ENCODE peak calls at places on chromosomes 11 and 22, in nine cellular contexts. One of them, this sample, is unnamed.
A peak's percentile ranks its signal among the peaks of the same experiment; 100 is the strongest.

GRCh38 chr22:49827307-49827852 is 293 bp downstream of the BRD1 start:
- DNase-seq in NAMALWA: no peak
- DNase-seq in adrenal gland: no peak
- DNase-seq in HS-27A: no peak
- DNase-seq in NCI-H1417: no peak
- DNase-seq in ACHN: peak; percentile 12
- DNase-seq in GF-D8: no peak
- DNase-seq in amygdala: no peak
- DNase-seq in H9: no peak
- DNase-seq in this sample: no peak

GRCh38 chr11:96967616-96968015 is 577.8 kb downstream of the JRKL start:
- DNase-seq in NAMALWA: no peak
- DNase-seq in adrenal gland: no peak
- DNase-seq in HS-27A: no peak
- DNase-seq in NCI-H1417: no peak
- DNase-seq in ACHN: no peak
- DNase-seq in GF-D8: no peak
- DNase-seq in amygdala: no peak
- DNase-seq in H9: no peak
- DNase-seq in this sample: no peak

GRCh38 chr11:2709429-2709828 is 9.6 kb upstream of the KCNQ1OT1 start:
- DNase-seq in NAMALWA: no peak
- DNase-seq in adrenal gland: no peak
- DNase-seq in HS-27A: no peak
- DNase-seq in NCI-H1417: no peak
- DNase-seq in ACHN: no peak
- DNase-seq in GF-D8: no peak
- DNase-seq in amygdala: no peak
- DNase-seq in H9: no peak
- DNase-seq in this sample: no peak

GRCh38 chr11:116793476-116794096 is 1.9 kb upstream of the APOA5 start:
- DNase-seq in NAMALWA: peak; percentile 50
- DNase-seq in adrenal gland: no peak
- DNase-seq in HS-27A: no peak
- DNase-seq in NCI-H1417: no peak
- DNase-seq in ACHN: peak; percentile 16
- DNase-seq in GF-D8: no peak
- DNase-seq in amygdala: no peak
- DNase-seq in H9: no peak
- DNase-seq in this sample: peak; percentile 44

GRCh38 chr11:18209058-18209457 is 27.5 kb downstream of the SAA4 start:
- DNase-seq in NAMALWA: no peak
- DNase-seq in adrenal gland: no peak
- DNase-seq in HS-27A: no peak
- DNase-seq in NCI-H1417: no peak
- DNase-seq in ACHN: no peak
- DNase-seq in GF-D8: no peak
- DNase-seq in amygdala: no peak
- DNase-seq in H9: no peak
- DNase-seq in this sample: no peak

GRCh38 chr11:58576792-58577440 is 1.3 kb upstream of the LPXN start:
- DNase-seq in NAMALWA: peak; percentile 30
- DNase-seq in adrenal gland: no peak
- DNase-seq in HS-27A: peak; percentile 42
- DNase-seq in NCI-H1417: peak; percentile 47
- DNase-seq in ACHN: peak; percentile 55
- DNase-seq in GF-D8: peak; percentile 10
- DNase-seq in amygdala: no peak
- DNase-seq in H9: no peak
- DNase-seq in this sample: peak; percentile 48

GRCh38 chr22:44603774-44604173 is 98.2 kb upstream of the PRR5 start:
- DNase-seq in NAMALWA: no peak
- DNase-seq in adrenal gland: no peak
- DNase-seq in HS-27A: no peak
- DNase-seq in NCI-H1417: no peak
- DNase-seq in ACHN: no peak
- DNase-seq in GF-D8: no peak
- DNase-seq in amygdala: no peak
- DNase-seq in H9: no peak
- DNase-seq in this sample: peak; percentile 6

GRCh38 chr11:70063555-70063954 is 14.6 kb upstream of the ANO1 start:
- DNase-seq in NAMALWA: no peak
- DNase-seq in adrenal gland: no peak
- DNase-seq in HS-27A: no peak
- DNase-seq in NCI-H1417: no peak
- DNase-seq in ACHN: no peak
- DNase-seq in GF-D8: no peak
- DNase-seq in amygdala: no peak
- DNase-seq in H9: no peak
- DNase-seq in this sample: no peak

GRCh38 chr11:83528225-83528624 is 242.1 kb upstream of the CCDC90B start:
- DNase-seq in NAMALWA: no peak
- DNase-seq in adrenal gland: no peak
- DNase-seq in HS-27A: no peak
- DNase-seq in NCI-H1417: no peak
- DNase-seq in ACHN: no peak
- DNase-seq in GF-D8: no peak
- DNase-seq in amygdala: no peak
- DNase-seq in H9: no peak
- DNase-seq in this sample: no peak

GRCh38 chr11:77833302-77833701 is 12.4 kb downstream of the AAMDC start:
- DNase-seq in NAMALWA: no peak
- DNase-seq in adrenal gland: no peak
- DNase-seq in HS-27A: no peak
- DNase-seq in NCI-H1417: no peak
- DNase-seq in ACHN: no peak
- DNase-seq in GF-D8: no peak
- DNase-seq in amygdala: no peak
- DNase-seq in H9: no peak
- DNase-seq in this sample: no peak

GRCh38 chr11:22828373-22828772 is 1.2 kb downstream of the SVIP start:
- DNase-seq in NAMALWA: no peak
- DNase-seq in adrenal gland: no peak
- DNase-seq in HS-27A: no peak
- DNase-seq in NCI-H1417: peak; percentile 46
- DNase-seq in ACHN: no peak
- DNase-seq in GF-D8: no peak
- DNase-seq in amygdala: no peak
- DNase-seq in H9: no peak
- DNase-seq in this sample: peak; percentile 23

GRCh38 chr22:38638734-38639133 is 17.5 kb downstream of the FAM227A start:
- DNase-seq in NAMALWA: no peak
- DNase-seq in adrenal gland: no peak
- DNase-seq in HS-27A: no peak
- DNase-seq in NCI-H1417: no peak
- DNase-seq in ACHN: no peak
- DNase-seq in GF-D8: no peak
- DNase-seq in amygdala: no peak
- DNase-seq in H9: no peak
- DNase-seq in this sample: no peak

GRCh38 chr22:20238567-20239062 is 29.5 kb downstream of the RTN4R start:
- DNase-seq in NAMALWA: peak; percentile 83
- DNase-seq in adrenal gland: peak; percentile 26
- DNase-seq in HS-27A: no peak
- DNase-seq in NCI-H1417: peak; percentile 61
- DNase-seq in ACHN: peak; percentile 39
- DNase-seq in GF-D8: peak; percentile 2
- DNase-seq in amygdala: no peak
- DNase-seq in H9: peak; percentile 92
- DNase-seq in this sample: peak; percentile 75

GRCh38 chr11:60988658-60989057 is 17.2 kb downstream of the CD6 start:
- DNase-seq in NAMALWA: no peak
- DNase-seq in adrenal gland: no peak
- DNase-seq in HS-27A: no peak
- DNase-seq in NCI-H1417: no peak
- DNase-seq in ACHN: no peak
- DNase-seq in GF-D8: no peak
- DNase-seq in amygdala: no peak
- DNase-seq in H9: no peak
- DNase-seq in this sample: no peak

GRCh38 chr11:128210148-128210940 is 377.0 kb downstream of the ETS1 start:
- DNase-seq in NAMALWA: no peak
- DNase-seq in adrenal gland: peak; percentile 43
- DNase-seq in HS-27A: peak; percentile 82
- DNase-seq in NCI-H1417: no peak
- DNase-seq in ACHN: peak; percentile 97
- DNase-seq in GF-D8: no peak
- DNase-seq in amygdala: no peak
- DNase-seq in H9: peak; percentile 53
- DNase-seq in this sample: no peak

GRCh38 chr22:41561335-41561734 is 525 bp downstream of the CSDC2 start:
- DNase-seq in NAMALWA: no peak
- DNase-seq in adrenal gland: no peak
- DNase-seq in HS-27A: no peak
- DNase-seq in NCI-H1417: no peak
- DNase-seq in ACHN: peak; percentile 4
- DNase-seq in GF-D8: no peak
- DNase-seq in amygdala: no peak
- DNase-seq in H9: peak; percentile 54
- DNase-seq in this sample: no peak

GRCh38 chr11:375065-376025 is 6.0 kb downstream of the B4GALNT4 start:
- DNase-seq in NAMALWA: no peak
- DNase-seq in adrenal gland: no peak
- DNase-seq in HS-27A: no peak
- DNase-seq in NCI-H1417: no peak
- DNase-seq in ACHN: no peak
- DNase-seq in GF-D8: no peak
- DNase-seq in amygdala: no peak
- DNase-seq in H9: no peak
- DNase-seq in this sample: no peak

GRCh38 chr11:60838132-60838531 is 3.8 kb upstream of the CCDC86 start:
- DNase-seq in NAMALWA: no peak
- DNase-seq in adrenal gland: no peak
- DNase-seq in HS-27A: no peak
- DNase-seq in NCI-H1417: no peak
- DNase-seq in ACHN: no peak
- DNase-seq in GF-D8: no peak
- DNase-seq in amygdala: no peak
- DNase-seq in H9: peak; percentile 72
- DNase-seq in this sample: no peak

GRCh38 chr22:32911526-32911925 is 110.0 kb downstream of the TIMP3 start:
- DNase-seq in NAMALWA: no peak
- DNase-seq in adrenal gland: no peak
- DNase-seq in HS-27A: no peak
- DNase-seq in NCI-H1417: no peak
- DNase-seq in ACHN: no peak
- DNase-seq in GF-D8: no peak
- DNase-seq in amygdala: no peak
- DNase-seq in H9: no peak
- DNase-seq in this sample: no peak

GRCh38 chr22:50114221-50114981 is 24.6 kb downstream of the MOV10L1 start:
- DNase-seq in NAMALWA: no peak
- DNase-seq in adrenal gland: no peak
- DNase-seq in HS-27A: no peak
- DNase-seq in NCI-H1417: peak; percentile 15
- DNase-seq in ACHN: no peak
- DNase-seq in GF-D8: no peak
- DNase-seq in amygdala: no peak
- DNase-seq in H9: no peak
- DNase-seq in this sample: no peak

GRCh38 chr11:110762596-110762995 is 50.4 kb upstream of the ARHGAP20 start:
- DNase-seq in NAMALWA: no peak
- DNase-seq in adrenal gland: no peak
- DNase-seq in HS-27A: no peak
- DNase-seq in NCI-H1417: no peak
- DNase-seq in ACHN: no peak
- DNase-seq in GF-D8: no peak
- DNase-seq in amygdala: no peak
- DNase-seq in H9: no peak
- DNase-seq in this sample: no peak

GRCh38 chr11:27471067-27471587 is 1.5 kb downstream of the LGR4 start:
- DNase-seq in NAMALWA: peak; percentile 44
- DNase-seq in adrenal gland: no peak
- DNase-seq in HS-27A: no peak
- DNase-seq in NCI-H1417: peak; percentile 78
- DNase-seq in ACHN: peak; percentile 25
- DNase-seq in GF-D8: no peak
- DNase-seq in amygdala: no peak
- DNase-seq in H9: no peak
- DNase-seq in this sample: peak; percentile 7

GRCh38 chr22:50343541-50343935 is 411 bp downstream of the PPP6R2 start:
- DNase-seq in NAMALWA: no peak
- DNase-seq in adrenal gland: no peak
- DNase-seq in HS-27A: no peak
- DNase-seq in NCI-H1417: no peak
- DNase-seq in ACHN: no peak
- DNase-seq in GF-D8: no peak
- DNase-seq in amygdala: no peak
- DNase-seq in H9: no peak
- DNase-seq in this sample: no peak

GRCh38 chr11:93073026-93073425 is 103.6 kb downstream of the MTNR1B start:
- DNase-seq in NAMALWA: no peak
- DNase-seq in adrenal gland: no peak
- DNase-seq in HS-27A: no peak
- DNase-seq in NCI-H1417: no peak
- DNase-seq in ACHN: no peak
- DNase-seq in GF-D8: no peak
- DNase-seq in amygdala: no peak
- DNase-seq in H9: peak; percentile 77
- DNase-seq in this sample: no peak

GRCh38 chr11:81497202-81497804 is 1236.4 kb downstream of the FAM181B start:
- DNase-seq in NAMALWA: peak; percentile 63
- DNase-seq in adrenal gland: no peak
- DNase-seq in HS-27A: no peak
- DNase-seq in NCI-H1417: peak; percentile 73
- DNase-seq in ACHN: peak; percentile 35
- DNase-seq in GF-D8: no peak
- DNase-seq in amygdala: no peak
- DNase-seq in H9: no peak
- DNase-seq in this sample: peak; percentile 69

GRCh38 chr22:46183733-46184132 is 33.4 kb downstream of the PPARA start:
- DNase-seq in NAMALWA: no peak
- DNase-seq in adrenal gland: no peak
- DNase-seq in HS-27A: no peak
- DNase-seq in NCI-H1417: no peak
- DNase-seq in ACHN: no peak
- DNase-seq in GF-D8: no peak
- DNase-seq in amygdala: no peak
- DNase-seq in H9: no peak
- DNase-seq in this sample: no peak

GRCh38 chr11:1176224-1177019 is 18.7 kb downstream of the MUC5AC start:
- DNase-seq in NAMALWA: no peak
- DNase-seq in adrenal gland: no peak
- DNase-seq in HS-27A: no peak
- DNase-seq in NCI-H1417: no peak
- DNase-seq in ACHN: no peak
- DNase-seq in GF-D8: no peak
- DNase-seq in amygdala: no peak
- DNase-seq in H9: no peak
- DNase-seq in this sample: no peak

GRCh38 chr11:102415252-102415916 is 37.2 kb downstream of the TMEM123 start:
- DNase-seq in NAMALWA: no peak
- DNase-seq in adrenal gland: no peak
- DNase-seq in HS-27A: no peak
- DNase-seq in NCI-H1417: no peak
- DNase-seq in ACHN: no peak
- DNase-seq in GF-D8: no peak
- DNase-seq in amygdala: no peak
- DNase-seq in H9: no peak
- DNase-seq in this sample: no peak

GRCh38 chr11:68213135-68213515 is at the start of gene KMT5B:
- DNase-seq in NAMALWA: no peak
- DNase-seq in adrenal gland: peak; percentile 52
- DNase-seq in HS-27A: peak; percentile 24
- DNase-seq in NCI-H1417: peak; percentile 81
- DNase-seq in ACHN: no peak
- DNase-seq in GF-D8: no peak
- DNase-seq in amygdala: no peak
- DNase-seq in H9: no peak
- DNase-seq in this sample: peak; percentile 37

GRCh38 chr11:96147913-96148312 is 195.1 kb downstream of the MAML2 start:
- DNase-seq in NAMALWA: no peak
- DNase-seq in adrenal gland: no peak
- DNase-seq in HS-27A: no peak
- DNase-seq in NCI-H1417: no peak
- DNase-seq in ACHN: no peak
- DNase-seq in GF-D8: no peak
- DNase-seq in amygdala: no peak
- DNase-seq in H9: no peak
- DNase-seq in this sample: no peak

GRCh38 chr11:59787255-59787588 is 23.4 kb downstream of the MRPL16 start:
- DNase-seq in NAMALWA: no peak
- DNase-seq in adrenal gland: no peak
- DNase-seq in HS-27A: no peak
- DNase-seq in NCI-H1417: no peak
- DNase-seq in ACHN: no peak
- DNase-seq in GF-D8: no peak
- DNase-seq in amygdala: no peak
- DNase-seq in H9: no peak
- DNase-seq in this sample: no peak